ENCODE peak calls at places on chromosomes 12 and 14, in five cellular contexts. R is PC-9, U is lung, C is IMR-90, D is A549. H is an unnamed sample.

GRCh38 chr14:74950795-74951442 is 4.5 kb downstream of the PGF start:
- DNase-seq in R (no peak), D (no peak), U (no peak), C (peak; percentile 48), H (no peak)

GRCh38 chr12:20463920-20464524 is 95.7 kb downstream of the PDE3A start:
- DNase-seq in D (peak; percentile 29), R (no peak), U (no peak), C (peak; percentile 16), H (peak; percentile 50)

GRCh38 chr14:36773136-36773540 is 111.5 kb downstream of the PAX9 start:
- DNase-seq in R (peak; percentile 57), C (peak; percentile 15), U (no peak), D (peak; percentile 66), H (no peak)

GRCh38 chr12:23760495-23760894 is 189.0 kb downstream of the SOX5 start:
- DNase-seq in U (no peak), D (no peak), C (no peak), R (no peak), H (no peak)

GRCh38 chr14:103031956-103032355 is 25.4 kb downstream of the CDC42BPB start:
- DNase-seq in R (no peak), C (no peak), U (no peak), D (peak; percentile 54), H (peak; percentile 57)

GRCh38 chr14:91835920-91836843 is 31.2 kb downstream of the TC2N start:
- DNase-seq in D (peak; percentile 76), U (peak; percentile 91), C (no peak), R (peak; percentile 58), H (no peak)

GRCh38 chr14:99280852-99281251 is 8.9 kb upstream of the BCL11B start:
- DNase-seq in C (no peak), D (no peak), R (no peak), U (no peak), H (no peak)

GRCh38 chr14:74619672-74620131 is 7.7 kb upstream of the LTBP2 start:
- DNase-seq in C (peak; percentile 98), U (peak; percentile 46), D (peak; percentile 84), R (peak; percentile 99), H (peak; percentile 99)

GRCh38 chr12:66119870-66120241 is 10.7 kb downstream of the LLPH start:
- DNase-seq in C (no peak), R (no peak), D (no peak), U (no peak), H (no peak)

GRCh38 chr12:3959799-3960560 is 86.8 kb upstream of the PARP11 start:
- DNase-seq in D (no peak), R (no peak), C (no peak), U (no peak), H (no peak)

GRCh38 chr12:64627781-64628180 is 17.5 kb downstream of the RASSF3 start:
- DNase-seq in R (no peak), D (peak; percentile 13), U (no peak), C (peak; percentile 95), H (peak; percentile 82)

GRCh38 chr12:106907846-106908245 is 47.9 kb upstream of the TMEM263 start:
- DNase-seq in C (no peak), U (no peak), R (no peak), D (no peak), H (no peak)

GRCh38 chr14:67943947-67944346 is 124.4 kb downstream of the RAD51B start:
- DNase-seq in D (peak; percentile 92), C (peak; percentile 87), U (peak; percentile 76), R (peak; percentile 67), H (peak; percentile 90)

GRCh38 chr14:32703246-32703645 is 235.4 kb upstream of the NPAS3 start:
- DNase-seq in R (no peak), D (no peak), C (no peak), U (no peak), H (no peak)

GRCh38 chr14:59252772-59253500 is 64.5 kb downstream of the DAAM1 start:
- DNase-seq in D (no peak), U (no peak), C (no peak), R (no peak), H (peak; percentile 28)

GRCh38 chr14:94021001-94021400 is 5.1 kb upstream of the OTUB2 start:
- DNase-seq in D (peak; percentile 22), C (peak; percentile 11), U (no peak), R (peak; percentile 50), H (no peak)

GRCh38 chr14:106808907-106809306 is 1282.5 kb downstream of the TMEM121 start:
- DNase-seq in R (no peak), D (no peak), C (no peak), U (no peak), H (no peak)

GRCh38 chr12:105382771-105383632 is 52.5 kb downstream of the C12orf75 start:
- DNase-seq in D (peak; percentile 72), R (peak; percentile 59), C (peak; percentile 73), U (no peak), H (peak; percentile 91)

GRCh38 chr12:62625238-62625637 is 158.6 kb downstream of the MON2 start:
- DNase-seq in D (no peak), U (no peak), R (no peak), C (peak; percentile 13), H (peak; percentile 17)

GRCh38 chr14:67396381-67396965 is 15.5 kb downstream of the PLEK2 start:
- DNase-seq in U (no peak), D (no peak), R (peak; percentile 57), C (peak; percentile 32), H (peak; percentile 36)

GRCh38 chr14:89564999-89565398 is 148.0 kb upstream of the FOXN3 start:
- DNase-seq in R (no peak), U (no peak), C (no peak), D (no peak), H (no peak)

GRCh38 chr12:13278249-13278787 is 81.8 kb downstream of the EMP1 start:
- DNase-seq in R (no peak), C (peak; percentile 58), D (peak; percentile 69), U (peak; percentile 70), H (peak; percentile 85)

GRCh38 chr12:107395817-107396216 is 289.8 kb upstream of the PWP1 start:
- DNase-seq in D (peak; percentile 55), U (no peak), R (no peak), C (no peak), H (no peak)

GRCh38 chr14:51004352-51004800 is 60.1 kb upstream of the PYGL start:
- DNase-seq in C (no peak), D (peak; percentile 73), R (no peak), U (peak; percentile 56), H (no peak)

GRCh38 chr14:106879241-106879640 is 1352.9 kb downstream of the TMEM121 start:
- DNase-seq in D (peak; percentile 79), U (no peak), R (no peak), C (no peak), H (no peak)

GRCh38 chr12:92396647-92397258 is 251.1 kb upstream of the BTG1 start:
- DNase-seq in C (peak; percentile 58), D (peak; percentile 18), R (peak; percentile 52), U (no peak), H (peak; percentile 85)

GRCh38 chr14:95713596-95714371 is at the start of gene TCL1A:
- DNase-seq in R (no peak), C (no peak), U (no peak), D (no peak), H (no peak)

GRCh38 chr12:4908694-4909396 is 860 bp upstream of the KCNA1 start:
- DNase-seq in R (no peak), C (no peak), U (no peak), D (no peak), H (peak; percentile 11)

GRCh38 chr12:131075611-131076010 is 121.9 kb downstream of the ADGRD1 start:
- DNase-seq in C (no peak), U (no peak), R (no peak), D (no peak), H (no peak)

DNA sequence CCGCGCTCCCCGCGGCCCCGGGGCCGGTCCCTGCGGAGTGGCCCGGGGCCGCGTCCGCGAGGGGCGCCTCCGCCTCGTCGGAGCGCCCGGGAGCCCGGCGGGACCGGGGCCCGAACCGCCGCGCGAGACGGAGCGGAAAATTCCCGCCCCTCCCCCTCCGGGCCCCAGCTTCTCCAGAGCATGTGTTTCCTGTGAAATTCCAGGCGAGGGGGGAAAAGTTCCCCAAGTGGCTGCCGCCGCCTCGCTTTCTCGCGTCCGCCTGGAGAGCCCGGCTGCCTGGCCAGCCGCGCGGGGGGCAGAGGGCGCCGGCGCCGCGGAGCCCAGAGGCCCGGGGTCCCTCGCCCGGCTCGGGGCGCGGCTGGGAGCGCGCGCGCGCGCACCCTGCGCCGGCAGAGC is 886 bp downstream of the CACNA1C start:
- DNase-seq in U (no peak), D (no peak), R (no peak), C (no peak), H (no peak)
- H3K4me3 ChIP-seq in U (peak overlapping the region; percentile 55), D (no peak overlapping the region), R (no peak overlapping the region), C (peak overlapping the region; percentile 95), H (peak overlapping the region; percentile 92)

GRCh38 chr14:22887260-22887989 is 4.4 kb downstream of the REM2 start:
- DNase-seq in R (peak; percentile 88), U (peak; percentile 73), C (peak; percentile 75), D (peak; percentile 91), H (peak; percentile 85)

GRCh38 chr14:22884721-22885523 is 1.9 kb downstream of the REM2 start:
- DNase-seq in U (no peak), R (no peak), C (no peak), D (no peak), H (no peak)

GRCh38 chr14:22887990-22888378 is 5.0 kb downstream of the REM2 start:
- DNase-seq in U (no peak), D (no peak), C (no peak), R (no peak), H (no peak)

GRCh38 chr14:22885975-22886374 is 3.0 kb downstream of the REM2 start:
- DNase-seq in C (no peak), R (no peak), U (no peak), D (no peak), H (no peak)

GRCh38 chr14:22886500-22887259 is 3.7 kb downstream of the REM2 start:
- DNase-seq in D (peak; percentile 73), U (peak; percentile 84), R (peak; percentile 63), C (peak; percentile 13), H (peak; percentile 92)
- TF ChIP-seq CTCF in D (no peak), U (no peak), R (no peak), C (peak; percentile 10), H (no peak)

DNA sequence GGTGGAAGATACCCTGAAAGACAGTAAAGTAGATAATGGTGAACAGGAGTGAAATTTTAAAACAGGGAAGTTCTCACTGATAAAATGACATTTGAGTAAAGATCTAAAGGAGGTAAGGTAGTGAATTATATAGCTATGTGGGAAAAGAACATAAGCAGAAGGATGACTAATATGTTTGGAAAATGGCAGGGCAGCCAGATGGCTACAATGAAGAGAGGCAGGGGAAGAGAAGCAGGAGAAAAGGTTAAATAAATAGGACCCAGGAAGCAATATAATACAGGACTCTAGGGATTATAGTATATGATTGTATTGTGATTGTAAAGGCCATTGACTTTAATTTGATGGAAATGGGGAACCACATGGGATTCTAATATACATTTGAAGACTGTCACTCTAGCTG is 33.0 kb downstream of the SCFD1 start:
- DNase-seq in D (no peak), U (no peak), C (peak; percentile 55), R (no peak), H (peak; percentile 11)
- H3K4me3 ChIP-seq in D (no peak overlapping the region), U (no peak overlapping the region), C (no peak overlapping the region), R (no peak overlapping the region), H (no peak overlapping the region)

GRCh38 chr12:12072064-12072760 is 1.5 kb downstream of the BCL2L14 start:
- DNase-seq in C (no peak), U (peak; percentile 47), R (no peak), D (no peak), H (no peak)
- TF ChIP-seq CTCF in C (no peak), U (no peak), R (no peak), D (no peak), H (no peak)

GRCh38 chr12:52951640-52952039 is 2.7 kb downstream of the KRT18 start:
- DNase-seq in C (no peak), R (no peak), U (no peak), D (no peak), H (no peak)
- H3K4me3 ChIP-seq in C (no peak overlapping the region), R (peak overlapping the region; percentile 94), U (no peak overlapping the region), D (peak overlapping the region; percentile 91), H (no peak overlapping the region)

GRCh38 chr14:55270832-55271571 is at the start of gene FBXO34:
- DNase-seq in U (peak; percentile 99), D (peak; percentile 97), C (peak; percentile 94), R (peak; percentile 86), H (peak; percentile 99)
- TF ChIP-seq CTCF in U (peak; percentile 99), D (peak; percentile 99), C (peak; percentile 100), R (peak; percentile 94), H (peak; percentile 100)

H was measured in foreskin fibroblast.